ENCODE peak calls at places on chromosomes 2 and 18, in seven cellular contexts. B is HCT116, D is K562, Y is HepG2, N is GM12878, X is H1, E is SK-N-SH. J is an unnamed sample. For H3K9me3, the result is how much of the 10 kb centered on the place peaks cover.

GRCh38 chr18:811192-812122 is 585 bp downstream of the YES1 start:
- DNase-seq in B (no peak), D (peak), Y (no peak), N (no peak), X (no peak), E (no peak), J (no peak)

GRCh38 chr2:227890495-227891079 is 19.2 kb downstream of the DAW1 start:
- DNase-seq in B (peak), D (peak), Y (peak), N (peak), X (no peak), E (peak), J (peak)

GRCh38 chr2:237873961-237874551 is 14.6 kb downstream of the RAMP1 start:
- DNase-seq in B (no peak), D (no peak), Y (no peak), N (no peak), X (no peak), E (no peak), J (no peak)

GRCh38 chr18:27042177-27042576 is 142.9 kb downstream of the CHST9 start:
- DNase-seq in B (no peak), D (no peak), Y (peak), N (no peak), X (no peak), E (no peak), J (no peak)

GRCh38 chr2:85032621-85033020 is 61.7 kb downstream of the KCMF1 start:
- DNase-seq in B (no peak), D (no peak), Y (no peak), N (no peak), X (no peak), E (no peak), J (no peak)

GRCh38 chr2:42060718-42061619 is 13.1 kb downstream of the PKDCC start:
- DNase-seq in B (no peak), D (no peak), Y (no peak), N (no peak), X (no peak), E (no peak), J (no peak)

GRCh38 chr2:23509593-23510295 is 124.8 kb downstream of the KLHL29 start:
- DNase-seq in B (no peak), D (no peak), Y (no peak), N (no peak), X (no peak), E (peak), J (no peak)

GRCh38 chr2:79393107-79393506 is 119.7 kb upstream of the CTNNA2 start:
- DNase-seq in B (no peak), D (no peak), Y (peak), N (no peak), X (no peak), E (no peak), J (no peak)

GRCh38 chr2:160505236-160505635 is 11.6 kb upstream of the RBMS1 start:
- DNase-seq in B (no peak), D (no peak), Y (no peak), N (no peak), X (no peak), E (no peak), J (no peak)

GRCh38 chr18:55079067-55079466 is 119.8 kb upstream of the CCDC68 start:
- DNase-seq in B (no peak), D (no peak), Y (no peak), N (no peak), X (no peak), E (no peak), J (no peak)

GRCh38 chr2:128323501-128323931 is 4.8 kb upstream of the HS6ST1 start:
- DNase-seq in B (no peak), D (no peak), Y (no peak), N (no peak), X (no peak), E (no peak), J (no peak)

GRCh38 chr2:145811467-145812162 is 1291.7 kb upstream of the ZEB2 start:
- DNase-seq in B (no peak), D (peak), Y (no peak), N (no peak), X (no peak), E (no peak), J (no peak)

GRCh38 chr2:130346041-130346740 is 3.5 kb downstream of the IMP4 start:
- DNase-seq in B (no peak), D (no peak), Y (no peak), N (no peak), X (no peak), E (no peak), J (no peak)

GRCh38 chr2:218396688-218397501 is 2.8 kb upstream of the CTDSP1 start:
- DNase-seq in B (no peak), D (peak), Y (peak), N (no peak), X (no peak), E (peak), J (no peak)

GRCh38 chr18:79937103-79937860 is 14.2 kb downstream of the SLC66A2 start:
- DNase-seq in B (no peak), D (no peak), Y (no peak), N (no peak), X (no peak), E (no peak), J (no peak)

GRCh38 chr2:195318440-195319111 is 338.4 kb upstream of the SLC39A10 start:
- DNase-seq in B (peak), D (peak), Y (peak), N (no peak), X (no peak), E (peak), J (peak)

DNA sequence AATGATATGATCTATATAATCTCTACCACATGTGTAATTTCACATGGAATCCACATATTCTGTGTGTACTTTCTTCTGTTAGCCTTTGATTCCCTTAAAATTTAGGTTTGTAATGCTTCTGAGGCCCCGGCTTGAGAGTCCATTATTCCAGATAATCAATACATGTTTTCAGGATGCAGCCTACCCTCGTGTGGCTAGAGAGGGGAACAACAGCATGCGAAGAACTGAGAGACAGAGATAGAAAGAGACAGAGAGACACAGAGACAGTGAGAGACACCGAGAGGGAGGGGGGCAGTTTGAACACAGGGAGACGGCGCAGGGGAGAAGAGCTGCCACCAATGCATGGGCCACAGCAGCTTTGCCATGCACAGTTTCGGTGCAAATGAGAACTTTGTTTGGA is 185.4 kb downstream of the SNTG2 start:
- DNase-seq in B (no peak), D (peak), Y (no peak), N (no peak), X (no peak), E (peak), J (peak)
- TF ChIP-seq YY1 in B (no peak), D (no peak), Y (no peak), N (no peak), X (no peak), E (no peak), J (no peak)

GRCh38 chr2:177708106-177708505 is 315.5 kb downstream of the AGPS start:
- DNase-seq in B (no peak), D (no peak), Y (no peak), N (no peak), X (no peak), E (no peak), J (no peak)

GRCh38 chr2:177710889-177711288 is 318.3 kb downstream of the AGPS start:
- DNase-seq in B (no peak), D (no peak), Y (no peak), N (no peak), X (no peak), E (no peak), J (no peak)

GRCh38 chr2:177710003-177710411 is 317.4 kb downstream of the AGPS start:
- DNase-seq in B (no peak), D (peak), Y (no peak), N (no peak), X (no peak), E (no peak), J (no peak)

GRCh38 chr2:177711472-177712276 is 319.1 kb downstream of the AGPS start:
- DNase-seq in B (no peak), D (no peak), Y (no peak), N (no peak), X (no peak), E (no peak), J (peak)

GRCh38 chr2:177708660-177709328 is 316.2 kb downstream of the AGPS start:
- DNase-seq in B (no peak), D (no peak), Y (no peak), N (no peak), X (no peak), E (peak), J (no peak)
- H3K9me3 ChIP-seq in B (under half), D (under half), Y (under half), N (under half), X (under half), E (under half), J (under half)

DNA sequence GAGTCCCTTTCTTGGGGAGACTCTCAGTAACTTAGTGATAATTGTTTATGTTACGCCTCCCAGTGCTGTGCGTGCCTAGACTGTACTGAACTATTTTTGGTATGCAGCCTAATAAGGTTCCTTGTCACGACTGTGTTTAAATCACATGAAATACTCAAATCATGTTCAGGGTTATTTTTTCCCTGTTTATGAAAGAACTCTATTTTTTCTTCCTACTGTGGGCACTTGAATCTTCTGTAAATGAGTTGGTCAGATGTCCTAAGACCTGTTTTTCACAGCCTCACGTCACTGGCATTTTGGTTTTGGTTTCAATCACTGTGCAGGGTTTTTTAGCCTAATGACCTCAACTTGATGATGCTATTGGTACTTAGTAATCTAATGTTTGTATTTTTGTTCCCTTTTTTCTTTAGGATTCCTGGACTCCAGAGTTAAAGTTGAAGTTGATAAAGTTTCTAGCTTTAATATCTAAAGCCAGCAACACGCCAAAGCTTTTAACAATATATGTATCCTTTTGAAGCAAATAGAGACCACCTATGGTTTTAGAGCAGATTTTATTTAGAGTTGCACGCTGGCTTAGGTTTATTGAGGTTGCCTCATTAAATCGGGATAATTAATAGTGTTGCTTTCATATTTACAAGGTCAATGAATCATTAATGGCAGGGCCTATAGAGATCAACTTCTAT is 24.0 kb downstream of the ARMC9 start:
- DNase-seq in B (no peak), D (no peak), Y (no peak), N (peak), X (no peak), E (no peak), J (no peak)
- TF ChIP-seq YY1 in B (no peak), D (no peak), Y (no peak), N (no peak), X (no peak), E (no peak), J (no peak)

DNA sequence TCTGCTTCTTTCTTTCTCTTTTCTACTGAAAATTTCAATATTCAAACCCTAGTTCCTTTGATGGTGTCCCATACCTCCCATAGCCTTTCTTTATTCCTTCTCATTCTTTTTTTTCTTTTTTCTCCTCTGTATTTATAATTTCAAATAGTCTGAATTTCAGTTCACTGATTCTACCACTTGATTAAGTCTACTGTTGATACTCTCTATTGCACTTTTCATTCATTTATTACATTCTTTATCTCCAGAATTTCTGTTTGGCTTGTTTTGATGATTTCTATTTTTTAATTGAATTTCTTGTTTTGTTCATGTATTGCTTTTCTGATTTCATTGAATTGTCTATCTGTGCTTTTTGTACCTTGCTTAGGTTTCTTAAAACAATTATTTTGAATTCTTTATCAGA is 111.9 kb upstream of the VRK2 start:
- DNase-seq in B (no peak), D (no peak), Y (no peak), N (no peak), X (no peak), E (no peak), J (no peak)
- H3K9me3 ChIP-seq in B (under half), D (under half), Y (under half), N (under half), X (under half), E (under half), J (under half)

GRCh38 chr2:637804-638203 is 39.4 kb downstream of the TMEM18 start:
- DNase-seq in B (no peak), D (no peak), Y (peak), N (no peak), X (no peak), E (no peak), J (no peak)

GRCh38 chr2:637406-637776 is 39.8 kb downstream of the TMEM18 start:
- DNase-seq in B (no peak), D (no peak), Y (no peak), N (no peak), X (no peak), E (no peak), J (no peak)

GRCh38 chr2:636151-636621 is 41.0 kb downstream of the TMEM18 start:
- DNase-seq in B (no peak), D (no peak), Y (no peak), N (no peak), X (no peak), E (no peak), J (no peak)

GRCh38 chr2:634670-635395 is 42.4 kb downstream of the TMEM18 start:
- DNase-seq in B (peak), D (no peak), Y (peak), N (no peak), X (no peak), E (no peak), J (no peak)

GRCh38 chr2:636649-637405 is 40.4 kb downstream of the TMEM18 start:
- DNase-seq in B (peak), D (peak), Y (peak), N (no peak), X (peak), E (peak), J (peak)
- TF ChIP-seq YY1 in B (no peak), D (no peak), Y (no peak), N (peak), X (peak), E (no peak), J (no peak)

GRCh38 chr2:95181774-95182173 is 16.2 kb downstream of the ZNF2 start:
- DNase-seq in B (no peak), D (no peak), Y (no peak), N (no peak), X (no peak), E (no peak), J (no peak)
- H3K9me3 ChIP-seq in B (under half), D (under half), Y (under half), N (under half), X (half or more), E (under half), J (under half)